ENCODE peak calls at places on chromosomes 1 and 21, in nine cellular contexts. B, J, Q, M, D, V, Z, E and A are unnamed samples.

GRCh38 chr1:118104956-118105355 is 80.1 kb downstream of the SPAG17 start:
- DNase-seq in D (no peak), V (no peak), M (no peak), B (no peak), J (no peak), E (no peak), Q (no peak), Z (no peak), A (no peak)

GRCh38 chr21:38806153-38806941 is 618 bp downstream of the ETS2 start:
- DNase-seq in J (peak), D (peak), M (no peak), Z (peak), E (peak), V (no peak), Q (no peak), B (no peak), A (no peak)

GRCh38 chr1:102732927-102733326 is 375.4 kb downstream of the COL11A1 start:
- DNase-seq in Z (no peak), E (no peak), B (no peak), D (no peak), V (no peak), M (no peak), J (no peak), Q (no peak), A (no peak)

GRCh38 chr1:198849108-198849507 is 210.3 kb downstream of the PTPRC start:
- DNase-seq in V (no peak), B (no peak), J (no peak), E (no peak), Q (no peak), Z (no peak), D (no peak), M (no peak), A (no peak)

GRCh38 chr1:178019622-178020021 is 49.8 kb upstream of the SEC16B start:
- DNase-seq in J (no peak), Q (no peak), E (no peak), Z (no peak), M (no peak), B (no peak), V (no peak), D (no peak), A (no peak)

GRCh38 chr1:34907487-34908090 is 21.9 kb downstream of the DLGAP3 start:
- DNase-seq in M (no peak), V (no peak), E (no peak), D (no peak), B (no peak), Z (no peak), J (no peak), Q (no peak), A (no peak)

GRCh38 chr1:32963746-32964460 is 706 bp downstream of the RNF19B start:
- DNase-seq in V (peak), M (peak), E (peak), Q (peak), B (peak), Z (peak), D (peak), J (peak), A (peak)

GRCh38 chr21:34992736-34993135 is 56.4 kb downstream of the RUNX1 start:
- DNase-seq in J (no peak), Z (no peak), E (no peak), M (peak), Q (no peak), B (no peak), D (peak), V (peak), A (peak)

GRCh38 chr1:12518956-12519707 is 98.9 kb downstream of the DHRS3 start:
- DNase-seq in M (peak), Z (peak), E (peak), Q (no peak), V (peak), J (no peak), B (no peak), D (peak), A (peak)

GRCh38 chr1:175914115-175914514 is 170.7 kb upstream of the TNR start:
- DNase-seq in Z (no peak), J (no peak), D (no peak), E (no peak), B (no peak), M (no peak), V (no peak), Q (no peak), A (no peak)

GRCh38 chr1:158945061-158945460 is 13.7 kb downstream of the PYHIN1 start:
- DNase-seq in Q (no peak), J (no peak), B (no peak), Z (no peak), D (no peak), E (no peak), V (no peak), M (no peak), A (no peak)

GRCh38 chr1:226919587-226919986 is 20.5 kb upstream of the COQ8A start:
- DNase-seq in M (no peak), D (no peak), B (no peak), E (no peak), Z (no peak), V (no peak), Q (no peak), J (no peak), A (no peak)

GRCh38 chr1:228226956-228227791 is 19.3 kb downstream of the OBSCN start:
- DNase-seq in D (peak), J (no peak), Q (no peak), Z (no peak), V (peak), M (peak), B (no peak), E (no peak), A (peak)

GRCh38 chr21:45874716-45875415 is 106.7 kb upstream of the COL6A1 start:
- DNase-seq in V (peak), Z (no peak), D (peak), Q (no peak), J (no peak), E (peak), B (peak), M (peak), A (peak)

GRCh38 chr1:39047374-39048229 is 21.5 kb downstream of the NDUFS5 start:
- DNase-seq in D (peak), E (peak), V (peak), M (peak), B (no peak), Q (no peak), Z (no peak), J (no peak), A (peak)

GRCh38 chr1:28326980-28327379 is 1.9 kb upstream of the MED18 start:
- DNase-seq in Z (no peak), V (peak), E (no peak), B (peak), J (no peak), D (no peak), Q (no peak), M (no peak), A (no peak)

GRCh38 chr1:9633493-9633892 is 18.0 kb upstream of the PIK3CD start:
- DNase-seq in M (no peak), D (no peak), Q (no peak), E (no peak), Z (no peak), B (no peak), J (no peak), V (no peak), A (no peak)

GRCh38 chr1:93713247-93713764 is 31.7 kb upstream of the BCAR3 start:
- DNase-seq in J (no peak), Q (no peak), V (no peak), D (no peak), Z (no peak), B (no peak), E (no peak), M (no peak), A (no peak)

GRCh38 chr1:54490361-54491248 is 57.4 kb upstream of the ACOT11 start:
- DNase-seq in B (no peak), D (no peak), Z (peak), J (no peak), V (no peak), Q (no peak), E (no peak), M (no peak), A (no peak)

GRCh38 chr1:153794671-153795324 is 19.6 kb downstream of the SLC27A3 start:
- DNase-seq in D (peak), B (peak), E (no peak), V (no peak), Q (no peak), Z (peak), J (no peak), M (no peak), A (no peak)

GRCh38 chr1:41496080-41497055 is 11.9 kb upstream of the EDN2 start:
- DNase-seq in Z (peak), D (peak), M (peak), V (peak), J (no peak), E (peak), Q (no peak), B (no peak), A (peak)

GRCh38 chr1:247332901-247333361 is 1.3 kb upstream of the ZNF496 start:
- DNase-seq in B (no peak), J (no peak), V (peak), Z (no peak), D (peak), E (peak), Q (no peak), M (peak), A (peak)

GRCh38 chr1:204896787-204897469 is 26.3 kb downstream of the NFASC start:
- DNase-seq in D (no peak), J (no peak), V (no peak), Q (no peak), B (no peak), M (no peak), E (no peak), Z (no peak), A (no peak)

GRCh38 chr21:44550807-44551206 is 498 bp downstream of the KRTAP10-2 start:
- DNase-seq in E (peak), M (no peak), D (no peak), V (no peak), Q (no peak), B (no peak), Z (no peak), J (no peak), A (no peak)

GRCh38 chr1:28553229-28553930 is 495 bp downstream of the TRNAU1AP start:
- DNase-seq in J (no peak), V (peak), B (no peak), E (peak), M (peak), D (peak), Q (no peak), Z (peak), A (peak)

GRCh38 chr1:19872190-19872589 is 10.0 kb upstream of the OTUD3 start:
- DNase-seq in Q (no peak), B (no peak), E (no peak), Z (no peak), J (no peak), V (no peak), M (no peak), D (no peak), A (no peak)

GRCh38 chr1:2528611-2528965 is 1.5 kb downstream of the HES5 start:
- DNase-seq in V (no peak), D (no peak), J (no peak), Q (no peak), B (no peak), Z (no peak), M (no peak), E (no peak), A (no peak)

GRCh38 chr1:2530501-2531361 is 668 bp upstream of the HES5 start:
- DNase-seq in Z (no peak), D (no peak), M (no peak), J (no peak), Q (no peak), V (no peak), B (no peak), E (no peak), A (peak)

GRCh38 chr1:2529776-2530500 is at the start of gene HES5:
- DNase-seq in J (no peak), V (no peak), B (no peak), Q (no peak), D (no peak), M (no peak), E (no peak), Z (no peak), A (no peak)

GRCh38 chr1:2528016-2528415 is 1.6 kb upstream of the PANK4 start:
- DNase-seq in M (no peak), B (no peak), V (no peak), Z (peak), J (no peak), Q (no peak), E (no peak), D (peak), A (no peak)

DNA sequence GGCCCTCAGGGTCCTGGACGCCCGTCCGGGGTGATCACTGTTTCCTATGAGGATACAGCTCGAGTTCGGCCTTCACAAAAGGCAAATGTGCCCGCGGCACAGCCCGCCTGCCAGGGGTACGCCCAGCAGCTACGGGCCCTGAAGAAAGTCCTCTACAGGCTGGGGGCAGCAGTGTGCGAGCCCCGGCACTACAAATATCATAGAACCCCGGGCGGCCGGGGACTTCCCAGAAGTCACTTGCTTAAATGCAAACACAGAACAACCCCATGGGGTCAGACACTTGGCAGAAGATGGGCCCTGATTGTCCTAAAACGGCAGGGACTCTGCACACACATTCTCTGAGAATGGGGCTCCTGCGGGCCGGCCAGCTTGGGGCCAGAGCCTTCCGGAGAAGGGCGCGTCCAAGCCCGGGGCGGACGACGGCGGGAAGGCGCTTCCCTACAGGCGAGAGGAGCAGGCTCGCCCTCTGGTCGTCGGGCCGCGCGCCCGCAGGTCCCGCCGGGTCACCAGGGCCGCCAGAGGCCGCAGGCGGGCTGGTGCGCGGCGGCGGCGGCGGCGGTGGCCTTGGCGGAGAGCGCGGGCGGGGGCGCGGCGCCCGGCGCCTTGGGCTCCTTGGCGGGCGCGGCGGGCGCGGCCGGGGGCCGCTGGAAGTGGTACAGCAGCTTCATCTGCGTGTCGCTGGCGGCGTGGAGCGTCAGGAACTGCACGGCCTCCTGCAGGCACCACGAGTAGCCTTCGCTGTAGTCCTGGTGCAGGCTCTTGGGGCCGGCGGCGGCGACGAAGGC is 905 bp downstream of the HES5 start:
- DNase-seq in B (no peak), D (no peak), V (no peak), M (no peak), Q (no peak), Z (peak), E (no peak), J (peak), A (no peak)
- TF ChIP-seq CTCF in B (no peak), D (no peak), V (no peak), M (no peak), Q (no peak), Z (no peak), E (no peak), J (no peak), A (no peak)

DNA sequence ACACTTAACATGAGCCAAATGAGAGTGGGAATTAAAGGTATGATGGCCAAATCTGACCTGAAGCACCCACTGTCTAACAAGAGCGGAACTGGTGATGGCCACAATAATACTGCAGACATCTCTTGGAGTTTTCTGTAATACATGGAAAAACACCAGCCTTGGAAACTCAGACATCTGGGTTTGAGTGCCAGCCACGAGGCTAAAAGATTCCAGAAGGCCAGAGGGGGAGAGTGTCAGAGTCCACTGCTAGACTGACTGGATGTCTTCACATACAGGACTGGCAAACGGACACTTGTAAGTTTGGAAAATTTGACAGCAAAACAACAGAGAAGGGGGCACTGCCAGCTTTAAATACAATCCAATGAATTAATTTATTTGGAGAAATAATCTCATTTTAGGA is 175.1 kb downstream of the ADSS2 start:
- DNase-seq in V (no peak), Q (no peak), D (no peak), J (no peak), M (no peak), Z (no peak), E (no peak), B (no peak), A (no peak)
- TF ChIP-seq CTCF in V (no peak), Q (no peak), D (no peak), J (no peak), M (no peak), Z (no peak), E (no peak), B (no peak), A (no peak)

GRCh38 chr21:41970099-41970391 is 16.2 kb upstream of the C2CD2 start:
- DNase-seq in M (no peak), D (no peak), Z (peak), Q (no peak), E (no peak), V (no peak), J (no peak), B (no peak), A (no peak)

GRCh38 chr21:41973427-41973831 is 19.6 kb upstream of the C2CD2 start:
- DNase-seq in Z (peak), Q (no peak), J (no peak), M (no peak), B (no peak), D (no peak), V (no peak), E (no peak), A (no peak)

GRCh38 chr21:41970751-41971653 is 17.2 kb upstream of the C2CD2 start:
- DNase-seq in B (no peak), D (peak), M (no peak), V (no peak), Q (no peak), E (no peak), J (no peak), Z (peak), A (no peak)

GRCh38 chr21:41972511-41973205 is 18.8 kb upstream of the C2CD2 start:
- DNase-seq in J (no peak), M (no peak), Z (peak), B (no peak), E (no peak), Q (no peak), V (no peak), D (peak), A (no peak)

GRCh38 chr21:41971891-41972290 is 18.1 kb upstream of the C2CD2 start:
- DNase-seq in V (no peak), Z (no peak), J (no peak), M (no peak), Q (no peak), B (no peak), D (no peak), E (no peak), A (no peak)
- TF ChIP-seq CTCF in V (no peak), Z (no peak), J (no peak), M (no peak), Q (no peak), B (no peak), D (no peak), E (no peak), A (no peak)

DNA sequence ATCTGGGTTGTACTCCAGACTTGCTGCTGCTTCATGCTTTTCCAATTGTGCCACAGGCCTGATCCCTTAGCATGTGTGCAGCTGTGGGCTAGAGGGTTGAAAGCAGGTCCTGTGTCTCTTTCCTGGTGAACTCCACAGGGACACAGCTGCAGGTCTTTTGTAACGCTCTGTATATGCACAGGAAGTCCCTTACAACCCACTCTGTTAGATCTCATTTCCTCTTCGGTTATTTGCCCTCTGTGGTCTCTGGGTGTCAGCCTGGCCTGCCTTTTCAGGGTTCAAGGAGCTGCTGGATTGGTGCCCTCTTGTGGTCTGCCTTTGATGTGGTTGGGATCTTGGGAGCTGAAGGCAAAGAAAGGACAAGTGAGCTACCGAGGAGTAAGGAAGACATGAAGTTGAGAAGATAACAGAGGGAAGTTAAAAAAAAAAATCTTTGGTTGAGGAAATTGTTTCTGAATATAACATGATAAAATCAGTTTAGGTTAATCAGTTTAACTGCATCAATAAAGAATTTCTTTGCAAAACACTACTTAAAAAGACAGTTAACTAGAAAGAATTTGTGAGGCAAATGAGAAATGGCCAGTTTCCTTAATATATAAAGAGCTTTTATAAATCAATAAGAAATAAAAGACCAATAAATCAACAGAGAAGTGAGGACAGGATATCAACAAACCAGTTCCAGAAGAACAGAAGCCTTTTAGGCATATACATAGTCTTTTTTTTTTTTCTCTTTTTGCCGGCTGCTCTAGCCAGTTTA is 44.1 kb downstream of the UCK2 start:
- DNase-seq in B (peak), E (peak), V (peak), J (peak), Q (peak), M (peak), D (no peak), Z (no peak), A (no peak)
- TF ChIP-seq CTCF in B (peak), E (peak), V (peak), J (no peak), Q (peak), M (peak), D (peak), Z (peak), A (peak)

DNA sequence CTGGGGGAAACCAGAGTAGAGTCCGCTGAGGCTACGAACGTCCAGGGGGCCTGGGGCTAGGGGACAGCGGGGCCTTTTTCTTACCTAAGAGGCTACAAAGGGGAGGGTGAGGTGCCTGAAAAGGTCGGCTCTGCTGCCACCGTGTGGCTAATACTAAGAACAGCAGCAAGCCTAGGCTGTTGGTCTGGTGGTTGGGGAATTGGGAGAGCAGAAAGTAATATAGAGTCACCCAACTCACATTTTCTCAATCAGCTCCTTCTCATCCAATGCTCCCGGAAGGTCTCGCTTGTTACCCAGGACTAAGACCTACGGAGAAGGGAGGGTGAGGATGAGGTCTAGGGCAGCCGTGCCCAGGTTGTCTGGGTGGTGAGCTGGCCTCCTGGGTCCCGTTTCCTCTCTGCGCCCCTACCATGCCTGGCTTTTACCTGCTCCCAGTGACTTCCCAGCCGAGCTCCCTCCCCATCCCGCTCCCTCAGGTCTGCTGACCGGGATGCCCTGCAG is 9.3 kb downstream of the ARL8A start:
- DNase-seq in B (no peak), Z (no peak), M (peak), E (peak), V (peak), J (peak), Q (no peak), D (no peak), A (peak)
- TF ChIP-seq CTCF in B (peak), Z (peak), M (peak), E (peak), V (peak), J (peak), Q (peak), D (peak), A (peak)

GRCh38 chr1:109877320-109877771 is 33.3 kb upstream of the CSF1 start:
- DNase-seq in J (no peak), B (no peak), Z (peak), E (peak), D (peak), Q (no peak), M (peak), V (peak), A (peak)
- TF ChIP-seq CTCF in J (no peak), B (no peak), Z (peak), E (no peak), D (peak), Q (no peak), M (peak), V (peak), A (peak)

GRCh38 chr1:224503161-224504118 is 68.8 kb upstream of the WDR26 start:
- DNase-seq in Q (no peak), D (peak), B (peak), V (peak), Z (peak), M (peak), E (peak), J (no peak), A (peak)
- TF ChIP-seq CTCF in Q (no peak), D (peak), B (no peak), V (no peak), Z (no peak), M (peak), E (no peak), J (no peak), A (peak)